ENCODE peak calls at places on chromosomes 12 and 14, in seven cellular contexts. P, G, N, M, H, Z and A are unnamed samples.

GRCh38 chr12:3655331-3655900 is 97.5 kb downstream of the CRACR2A start:
- DNase-seq in H (peak), M (no peak), P (peak), N (no peak), Z (peak), G (no peak), A (no peak)

GRCh38 chr14:36553650-36554260 is 28.7 kb downstream of the NKX2-8 start:
- DNase-seq in G (no peak), H (no peak), N (no peak), P (peak), M (no peak), Z (peak), A (peak)

GRCh38 chr14:60561845-60562746 is 53.1 kb downstream of the SIX6 start:
- DNase-seq in P (peak), N (peak), G (no peak), H (peak), Z (peak), M (peak), A (peak)

GRCh38 chr12:93125126-93125525 is 196.0 kb upstream of the EEA1 start:
- DNase-seq in Z (no peak), P (no peak), M (no peak), G (no peak), N (no peak), H (no peak), A (peak)

GRCh38 chr14:89911018-89911919 is 43.3 kb downstream of the EFCAB11 start:
- DNase-seq in G (no peak), M (no peak), P (no peak), Z (peak), N (peak), H (peak), A (no peak)

GRCh38 chr12:121009744-121010143 is 6.5 kb downstream of the C12orf43 start:
- DNase-seq in Z (peak), P (no peak), H (peak), G (no peak), M (no peak), N (no peak), A (no peak)

GRCh38 chr12:80313184-80313583 is 130.9 kb upstream of the PTPRQ start:
- DNase-seq in Z (no peak), M (no peak), H (no peak), G (no peak), P (no peak), N (no peak), A (no peak)

GRCh38 chr14:59507063-59507751 is 22.9 kb downstream of the JKAMP start:
- DNase-seq in Z (peak), H (peak), P (peak), M (no peak), N (no peak), G (peak), A (no peak)

GRCh38 chr14:95023886-95024285 is 133.4 kb downstream of the DICER1 start:
- DNase-seq in H (no peak), N (no peak), G (no peak), M (no peak), Z (no peak), P (no peak), A (no peak)

GRCh38 chr12:131620946-131621681 is 89.8 kb upstream of the SFSWAP start:
- DNase-seq in G (no peak), N (peak), M (no peak), H (no peak), Z (no peak), P (no peak), A (no peak)

GRCh38 chr12:104643921-104644669 is 187.3 kb downstream of the CHST11 start:
- DNase-seq in G (peak), Z (no peak), M (peak), P (no peak), N (no peak), H (no peak), A (no peak)

GRCh38 chr14:100558226-100558625 is 29.0 kb downstream of the BEGAIN start:
- DNase-seq in G (no peak), P (no peak), N (no peak), Z (no peak), H (no peak), M (no peak), A (no peak)

GRCh38 chr12:19306366-19306765 is 132.9 kb upstream of the AEBP2 start:
- DNase-seq in G (no peak), Z (no peak), H (no peak), M (no peak), N (no peak), P (no peak), A (no peak)

GRCh38 chr12:30953257-30953656 is 26.7 kb downstream of the TSPAN11 start:
- DNase-seq in P (no peak), H (no peak), N (no peak), M (peak), G (no peak), Z (no peak), A (no peak)

GRCh38 chr12:117012189-117012805 is 86.9 kb downstream of the TESC start:
- DNase-seq in N (no peak), M (peak), G (no peak), P (no peak), H (no peak), Z (peak), A (no peak)

GRCh38 chr12:109773384-109774011 is 59.7 kb downstream of the TRPV4 start:
- DNase-seq in G (no peak), N (no peak), P (no peak), M (peak), H (no peak), Z (no peak), A (no peak)

GRCh38 chr14:45819107-45819506 is 566.1 kb upstream of the MIS18BP1 start:
- DNase-seq in Z (no peak), H (no peak), N (no peak), G (no peak), P (no peak), M (no peak), A (no peak)

GRCh38 chr12:30694971-30695326 is 720 bp downstream of the IPO8 start:
- DNase-seq in Z (peak), P (peak), M (peak), N (no peak), G (no peak), H (peak), A (peak)

GRCh38 chr12:27193854-27194544 is 50.1 kb upstream of the STK38L start:
- DNase-seq in P (no peak), G (no peak), Z (peak), N (no peak), H (no peak), M (peak), A (peak)

GRCh38 chr12:89529738-89530137 is 3.9 kb upstream of the POC1B start:
- DNase-seq in M (peak), Z (peak), H (no peak), P (no peak), N (no peak), G (no peak), A (peak)

GRCh38 chr12:92503029-92503931 is 199.5 kb upstream of the PLEKHG7 start:
- DNase-seq in Z (no peak), H (no peak), P (peak), G (no peak), N (no peak), M (no peak), A (no peak)

GRCh38 chr14:65303185-65303901 is 109.2 kb upstream of the FUT8 start:
- DNase-seq in P (peak), M (peak), G (no peak), H (no peak), Z (no peak), N (no peak), A (no peak)

GRCh38 chr12:84920331-84920730 is 7.7 kb upstream of the SLC6A15 start:
- DNase-seq in G (no peak), M (peak), P (no peak), Z (no peak), N (no peak), H (no peak), A (peak)

GRCh38 chr12:53381739-53382630 is 2.0 kb downstream of the SP1 start:
- DNase-seq in Z (no peak), M (peak), G (peak), P (peak), N (peak), H (peak), A (peak)

GRCh38 chr12:10722905-10723866 is at the start of gene YBX3:
- DNase-seq in M (peak), G (peak), H (peak), P (peak), N (no peak), Z (peak), A (peak)

GRCh38 chr12:46303039-46303666 is 34.3 kb upstream of the SLC38A1 start:
- DNase-seq in P (peak), H (peak), Z (peak), G (peak), M (peak), N (no peak), A (no peak)

GRCh38 chr12:112167728-112168525 is 42.6 kb downstream of the TRAFD1 start:
- DNase-seq in G (no peak), Z (no peak), N (no peak), P (no peak), M (no peak), H (no peak), A (no peak)

GRCh38 chr12:131043401-131043871 is 89.7 kb downstream of the ADGRD1 start:
- DNase-seq in P (no peak), H (no peak), N (no peak), G (no peak), Z (no peak), M (no peak), A (no peak)

GRCh38 chr12:20390846-20391245 is 22.5 kb downstream of the PDE3A start:
- DNase-seq in M (no peak), H (no peak), P (no peak), Z (no peak), G (no peak), N (no peak), A (no peak)

GRCh38 chr14:61438860-61439765 is 117.7 kb downstream of the PRKCH start:
- DNase-seq in Z (peak), M (peak), P (peak), H (peak), N (no peak), G (peak), A (no peak)

GRCh38 chr12:13980548-13981295 is 680 bp downstream of the GRIN2B start:
- DNase-seq in P (peak), N (no peak), H (peak), G (no peak), M (no peak), Z (no peak), A (no peak)

GRCh38 chr14:102979406-102979805 is 56.9 kb downstream of the AMN start:
- DNase-seq in M (no peak), P (peak), Z (no peak), G (no peak), H (no peak), N (no peak), A (no peak)

GRCh38 chr12:58915634-58916033 is 4.7 kb downstream of the LRIG3 start:
- DNase-seq in N (no peak), Z (peak), G (no peak), P (no peak), M (no peak), H (no peak), A (no peak)